ENCODE peak calls at places on chromosome 17, in four cellular contexts. R is SK-N-SH, P is WTC11, L is HepG2. I is an unnamed sample.
A peak's percentile ranks its signal among the peaks of the same experiment; 100 is the strongest.

GRCh38 chr17:66701462-66701861 is 133.5 kb upstream of the CACNG5 start:
- DNase-seq in L (no peak), R (no peak), P (no peak), I (no peak)

GRCh38 chr17:73838815-73839214 is 194.6 kb upstream of the SDK2 start:
- DNase-seq in P (no peak), L (no peak), R (peak; percentile 67), I (no peak)

GRCh38 chr17:82765357-82765756 is 13.5 kb downstream of the TBCD start:
- DNase-seq in P (no peak), L (no peak), R (no peak), I (no peak)

GRCh38 chr17:10626378-10626777 is 30.7 kb downstream of the MYH3 start:
- DNase-seq in P (no peak), R (no peak), L (no peak), I (no peak)

GRCh38 chr17:50330151-50330753 is 15.7 kb upstream of the XYLT2 start:
- DNase-seq in P (no peak), L (no peak), R (no peak), I (no peak)

GRCh38 chr17:35797370-35797769 is 1.9 kb upstream of the MMP28 start:
- DNase-seq in R (no peak), P (no peak), L (no peak), I (no peak)

GRCh38 chr17:36593651-36594316 is 2.1 kb downstream of the DHRS11 start:
- DNase-seq in R (no peak), P (no peak), L (no peak), I (no peak)

GRCh38 chr17:44376124-44376523 is 12.5 kb upstream of the FAM171A2 start:
- DNase-seq in L (peak; percentile 57), R (peak; percentile 81), P (peak; percentile 74), I (peak; percentile 71)

GRCh38 chr17:81412490-81413093 is 17.3 kb downstream of the BAHCC1 start:
- DNase-seq in L (no peak), R (no peak), P (no peak), I (peak; percentile 86)

GRCh38 chr17:8001976-8002645 is at the start of gene GUCY2D:
- DNase-seq in R (no peak), P (no peak), L (no peak), I (no peak)

GRCh38 chr17:2370211-2370589 is 30.7 kb downstream of the MNT start:
- DNase-seq in P (no peak), R (no peak), L (no peak), I (no peak)

GRCh38 chr17:54891176-54891821 is 9.4 kb upstream of the TOM1L1 start:
- DNase-seq in P (peak; percentile 39), R (peak; percentile 76), L (peak; percentile 61), I (peak; percentile 74)

GRCh38 chr17:67477687-67478086 is 100.6 kb downstream of the PITPNC1 start:
- DNase-seq in L (no peak), P (no peak), R (no peak), I (no peak)

GRCh38 chr17:27928546-27928945 is 35.4 kb upstream of the LYRM9 start:
- DNase-seq in P (no peak), R (no peak), L (no peak), I (no peak)

GRCh38 chr17:7408341-7408740 is 696 bp downstream of the NLGN2 start:
- DNase-seq in L (no peak), P (no peak), R (no peak), I (no peak)

GRCh38 chr17:3043737-3044365 is 19.6 kb downstream of the OR1D5 start:
- DNase-seq in P (peak; percentile 61), R (no peak), L (peak; percentile 15), I (peak; percentile 21)

GRCh38 chr17:32341141-32341856 is 674 bp downstream of the C17orf75 start:
- DNase-seq in P (no peak), L (peak; percentile 58), R (peak; percentile 58), I (peak; percentile 30)

GRCh38 chr17:81288715-81289114 is 6.4 kb downstream of the SLC38A10 start:
- DNase-seq in P (no peak), L (no peak), R (no peak), I (no peak)

GRCh38 chr17:31582151-31582907 is 190.9 kb downstream of the RAB11FIP4 start:
- DNase-seq in L (no peak), P (no peak), R (no peak), I (no peak)

GRCh38 chr17:39099686-39100293 is 51.6 kb downstream of the PLXDC1 start:
- DNase-seq in P (no peak), L (no peak), R (no peak), I (no peak)

GRCh38 chr17:39563476-39563875 is 44.2 kb downstream of the NEUROD2 start:
- DNase-seq in R (peak; percentile 55), P (peak; percentile 46), L (no peak), I (no peak)

GRCh38 chr17:35155246-35155645 is 7.6 kb downstream of the UNC45B start:
- DNase-seq in L (no peak), P (no peak), R (no peak), I (no peak)

GRCh38 chr17:27754549-27754948 is 45.8 kb downstream of the NOS2 start:
- DNase-seq in R (no peak), P (no peak), L (no peak), I (no peak)

GRCh38 chr17:62616993-62617893 is 10.2 kb upstream of the MRC2 start:
- DNase-seq in P (peak; percentile 74), L (peak; percentile 97), R (no peak), I (no peak)

GRCh38 chr17:59651346-59651745 is 31.7 kb downstream of the CLTC start:
- DNase-seq in P (no peak), R (no peak), L (no peak), I (no peak)

GRCh38 chr17:64074704-64075484 is 54.5 kb upstream of the ICAM2 start:
- DNase-seq in L (peak; percentile 82), P (no peak), R (no peak), I (no peak)

GRCh38 chr17:9427460-9428315 is 147.9 kb downstream of the STX8 start:
- DNase-seq in R (no peak), P (no peak), L (no peak), I (no peak)

GRCh38 chr17:82231562-82232321 is 2.9 kb downstream of the SLC16A3 start:
- DNase-seq in R (no peak), L (peak; percentile 94), P (peak; percentile 61), I (peak; percentile 78)

GRCh38 chr17:46916211-46916610 is 6.7 kb upstream of the GOSR2 start:
- DNase-seq in R (no peak), L (no peak), P (no peak), I (no peak)

GRCh38 chr17:64331946-64332493 is 58.6 kb downstream of the PECAM1 start:
- DNase-seq in P (no peak), R (no peak), L (peak; percentile 75), I (peak; percentile 76)

GRCh38 chr17:76365256-76365903 is 11.7 kb upstream of the PRPSAP1 start:
- DNase-seq in P (no peak), L (no peak), R (no peak), I (peak; percentile 58)

GRCh38 chr17:32356750-32357149 is 6.8 kb downstream of the ZNF207 start:
- DNase-seq in R (no peak), P (no peak), L (no peak), I (no peak)

DNA sequence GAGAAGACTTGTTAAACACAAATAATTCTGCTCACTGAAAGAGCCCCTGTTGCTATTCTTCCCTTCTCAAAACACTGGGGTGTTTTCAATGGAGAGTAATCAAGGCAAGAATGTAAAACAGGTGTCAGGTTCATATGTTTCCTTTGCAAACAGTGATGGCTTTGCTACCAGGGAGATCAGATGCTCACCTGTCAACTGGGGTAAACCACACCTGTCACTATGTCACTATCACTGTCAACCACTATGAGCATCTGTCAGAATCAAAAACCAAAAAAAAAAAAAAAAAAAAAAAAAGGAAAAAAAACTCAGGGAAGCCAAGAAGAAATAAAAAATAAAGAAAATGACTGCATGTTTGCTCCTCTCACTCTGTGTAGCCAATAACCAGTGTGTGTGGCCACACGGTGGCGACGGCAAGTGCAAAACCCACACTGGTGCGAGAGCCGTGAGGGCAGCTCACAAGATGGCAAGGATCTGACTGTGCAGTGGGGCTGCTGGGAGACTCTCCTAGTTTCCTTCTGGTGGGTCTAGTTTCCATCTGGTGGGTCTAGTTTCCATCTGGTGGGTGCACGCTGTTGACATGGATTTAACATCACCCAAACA is 22.7 kb downstream of the USP22 start:
- DNase-seq in L (no peak), P (no peak), R (peak; percentile 61), I (no peak)
- TF ChIP-seq FOXJ3 in L (no peak), P (no peak), R (no peak), I (no peak)

GRCh38 chr17:78524870-78525510 is 52.2 kb downstream of the DNAH17 start:
- DNase-seq in R (no peak), P (no peak), L (no peak), I (no peak)

GRCh38 chr17:78526231-78527025 is 50.8 kb downstream of the DNAH17 start:
- DNase-seq in R (no peak), P (no peak), L (no peak), I (no peak)

GRCh38 chr17:78525511-78526160 is 51.6 kb downstream of the DNAH17 start:
- DNase-seq in R (no peak), L (no peak), P (no peak), I (no peak)

GRCh38 chr17:78523939-78524655 is 53.1 kb downstream of the DNAH17 start:
- DNase-seq in R (no peak), L (no peak), P (no peak), I (no peak)

DNA sequence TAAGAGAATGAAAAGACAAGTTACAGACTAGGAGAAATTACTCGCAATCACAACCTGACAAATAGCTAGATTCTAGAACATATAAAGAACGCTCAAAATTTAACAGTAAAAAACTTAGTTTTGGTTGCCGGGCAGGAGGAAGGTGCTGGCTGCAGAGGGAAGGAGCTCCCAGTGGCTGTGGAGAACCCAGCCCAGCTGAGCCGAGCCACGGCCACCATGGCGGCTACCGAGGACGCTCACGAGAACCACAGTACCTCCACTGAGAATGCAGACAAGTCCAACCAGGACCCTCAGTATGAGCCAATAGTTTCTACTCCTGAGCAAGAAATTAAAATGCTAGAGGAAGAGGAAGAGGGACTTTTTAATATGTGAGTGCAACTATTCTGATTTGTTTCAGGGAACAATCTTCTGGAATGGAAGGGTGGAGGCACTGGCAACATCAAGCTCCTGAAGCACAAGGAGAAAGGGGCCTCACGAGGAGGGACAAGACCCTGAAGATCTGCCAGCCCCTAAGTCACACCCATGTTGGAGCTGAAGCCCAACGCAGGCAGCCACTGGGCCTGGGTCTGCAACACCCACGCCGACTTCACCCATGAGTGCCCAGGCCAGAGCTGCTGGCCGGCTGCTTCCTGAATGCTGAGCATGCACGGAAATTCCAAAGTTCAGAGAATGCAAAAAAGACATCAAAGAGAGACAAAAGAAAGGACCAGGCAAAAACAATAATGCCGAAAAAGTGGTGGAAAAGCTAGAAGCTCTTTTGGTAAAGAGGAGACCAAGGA is 55.0 kb downstream of the DNAH17 start:
- DNase-seq in R (no peak), P (no peak), L (no peak), I (no peak)
- TF ChIP-seq FOXJ3 in R (no peak), P (no peak), L (no peak), I (no peak)

GRCh38 chr17:29561541-29562517 is 5.0 kb downstream of the ABHD15 start:
- DNase-seq in P (peak; percentile 8), R (no peak), L (no peak), I (no peak)
- TF ChIP-seq FOXJ3 in P (no peak), R (no peak), L (no peak), I (no peak)

GRCh38 chr17:411416-412120 is 59.0 kb upstream of the RPH3AL start:
- DNase-seq in P (no peak), R (no peak), L (no peak), I (no peak)

GRCh38 chr17:413706-414440 is 61.3 kb upstream of the RPH3AL start:
- DNase-seq in L (no peak), R (no peak), P (no peak), I (no peak)

GRCh38 chr17:410674-411401 is 58.2 kb upstream of the RPH3AL start:
- DNase-seq in P (no peak), L (no peak), R (peak; percentile 48), I (peak; percentile 62)

GRCh38 chr17:413016-413350 is 60.4 kb upstream of the RPH3AL start:
- DNase-seq in R (no peak), P (no peak), L (no peak), I (no peak)

GRCh38 chr17:412211-413015 is 59.8 kb upstream of the RPH3AL start:
- DNase-seq in P (peak; percentile 53), R (peak; percentile 73), L (peak; percentile 55), I (peak; percentile 24)
- TF ChIP-seq FOXJ3 in P (no peak), R (no peak), L (no peak), I (no peak)

I was measured in K562.